ENCODE peak calls at places on chromosomes 7 and 10, in six cellular contexts. W is stimulated activated CD8-positive, alpha-beta memory T cell treated with anti-CD3 and anti-CD28 coated beads, Interleukin-4, amount 100 ng/mL, for 1 hour; Z is K562; O is sigmoid colon; Y is effector CD4-positive, alpha-beta T cell; M is neuronal stem cell. N is an unnamed sample.

GRCh38 chr7:108146070-108146842 is 16.1 kb upstream of the LAMB4 start:
- DNase-seq in W (no peak), Z (peak; percentile 88), O (peak; percentile 78), Y (peak; percentile 2), M (peak; percentile 78), N (peak; percentile 3)

GRCh38 chr7:52555805-52556204 is 479.6 kb upstream of the POM121L12 start:
- DNase-seq in W (no peak), Z (no peak), O (no peak), Y (no peak), M (no peak), N (no peak)

GRCh38 chr7:23074443-23075244 is 30.9 kb upstream of the KLHL7 start:
- DNase-seq in W (no peak), Y (no peak), O (no peak), Z (no peak), M (no peak), N (no peak)

GRCh38 chr7:36192050-36192824 is 39.2 kb downstream of the EEPD1 start:
- DNase-seq in Z (no peak), O (peak; percentile 69), W (no peak), Y (no peak), M (no peak), N (no peak)

GRCh38 chr10:99983280-99983988 is 26.3 kb downstream of the DNMBP start:
- DNase-seq in W (no peak), Y (no peak), O (no peak), M (no peak), Z (peak; percentile 47), N (no peak)

GRCh38 chr7:26650081-26650480 is 214.3 kb downstream of the SKAP2 start:
- DNase-seq in W (no peak), Y (no peak), O (no peak), Z (no peak), M (no peak), N (no peak)

GRCh38 chr10:132281915-132282666 is 25.7 kb downstream of the STK32C start:
- DNase-seq in O (no peak), Z (no peak), Y (no peak), M (no peak), W (no peak), N (no peak)

GRCh38 chr7:107090452-107090851 is 45.9 kb downstream of the PRKAR2B start:
- DNase-seq in Z (peak; percentile 49), M (no peak), O (no peak), Y (no peak), W (no peak), N (no peak)